ENCODE peak calls at places on chromosomes 6 and 20, in seven cellular contexts. Z, C, I, U, J, F and M are unnamed samples.

GRCh38 chr6:48567016-48567415 is 456.0 kb upstream of the PTCHD4 start:
- DNase-seq in J (no peak), Z (no peak), F (no peak), I (no peak), C (no peak), U (peak; percentile 4), M (no peak)

GRCh38 chr20:6705106-6705766 is 62.2 kb upstream of the BMP2 start:
- DNase-seq in I (no peak), Z (no peak), C (no peak), F (no peak), J (no peak), U (no peak), M (no peak)

GRCh38 chr6:36979343-36979742 is 6.7 kb downstream of the MTCH1 start:
- DNase-seq in Z (no peak), I (no peak), C (no peak), F (peak; percentile 76), U (peak; percentile 15), J (peak; percentile 80), M (peak; percentile 70)

GRCh38 chr20:51376121-51376520 is 166.4 kb downstream of the NFATC2 start:
- DNase-seq in U (no peak), F (no peak), J (no peak), Z (no peak), I (no peak), C (peak; percentile 4), M (no peak)

GRCh38 chr6:89148016-89148750 is 2.3 kb downstream of the PM20D2 start:
- DNase-seq in C (no peak), Z (no peak), I (no peak), F (no peak), J (no peak), U (no peak), M (no peak)

GRCh38 chr6:53986165-53986720 is 125.0 kb upstream of the MLIP start:
- DNase-seq in F (peak; percentile 76), J (peak; percentile 31), Z (no peak), C (no peak), U (no peak), I (no peak), M (peak; percentile 6)

GRCh38 chr6:108888052-108888451 is 39.8 kb downstream of the ARMC2 start:
- DNase-seq in I (no peak), J (no peak), U (no peak), C (no peak), Z (no peak), F (no peak), M (no peak)

GRCh38 chr20:26208296-26209091 is 511.8 kb upstream of the ZNF337 start:
- DNase-seq in U (no peak), C (peak; percentile 51), I (peak; percentile 42), Z (no peak), J (no peak), F (peak; percentile 55), M (no peak)

GRCh38 chr20:10379761-10380160 is 54.3 kb downstream of the MKKS start:
- DNase-seq in I (no peak), C (no peak), U (no peak), F (no peak), Z (no peak), J (no peak), M (no peak)

GRCh38 chr20:45934046-45934586 is 367 bp upstream of the PCIF1 start:
- DNase-seq in U (no peak), C (peak; percentile 73), Z (peak; percentile 18), I (no peak), J (peak; percentile 82), F (peak; percentile 89), M (peak; percentile 82)

GRCh38 chr6:156427345-156427744 is 349.8 kb upstream of the ARID1B start:
- DNase-seq in C (peak; percentile 54), I (no peak), Z (no peak), J (peak; percentile 55), F (no peak), U (peak; percentile 75), M (peak; percentile 60)

GRCh38 chr6:125549202-125549884 is 200.1 kb upstream of the HEY2 start:
- DNase-seq in Z (no peak), F (no peak), J (no peak), U (no peak), I (no peak), C (no peak), M (no peak)

GRCh38 chr6:56370591-56371198 is 123.3 kb upstream of the COL21A1 start:
- DNase-seq in J (peak; percentile 21), F (no peak), I (no peak), Z (no peak), U (peak; percentile 87), C (no peak), M (peak; percentile 49)

GRCh38 chr20:48984575-48985219 is 61.4 kb upstream of the CSE1L start:
- DNase-seq in C (no peak), Z (no peak), F (no peak), J (peak; percentile 31), U (no peak), I (no peak), M (no peak)

GRCh38 chr20:21618697-21619421 is 86.6 kb upstream of the PAX1 start:
- DNase-seq in F (no peak), C (no peak), Z (no peak), J (no peak), I (no peak), U (no peak), M (no peak)

GRCh38 chr6:88683734-88684133 is 279.7 kb downstream of the RNGTT start:
- DNase-seq in U (no peak), Z (no peak), F (no peak), J (no peak), I (no peak), C (no peak), M (no peak)